ENCODE peak calls at places on chromosomes 16 and 17, in nine cellular contexts. W is anterior cingulate cortex; G is occipital lobe; A is Daoy; X is AG09319; K is activated T-cell treated with anti-CD3 and anti-CD28 coated beads, Interleukin-2, amount 50 U/mL, for 4 hours; H is GM19239; O is HTR-8/SVneo; N is ascending aorta. U is an unnamed sample.

GRCh38 chr17:61579382-61579781 is 11.6 kb downstream of the NACA2 start:
- DNase-seq in G (no peak), H (no peak), N (no peak), K (no peak), O (no peak), W (no peak), A (no peak), X (no peak), U (no peak)

GRCh38 chr17:14205992-14206461 is 30.6 kb downstream of the CDRT15 start:
- DNase-seq in N (peak; percentile 69), X (no peak), W (no peak), H (no peak), A (peak; percentile 90), G (no peak), K (peak; percentile 70), O (no peak), U (peak; percentile 96)

GRCh38 chr16:30829130-30830071 is 42.4 kb upstream of the ZNF629 start:
- DNase-seq in H (no peak), W (no peak), N (no peak), K (no peak), O (no peak), G (no peak), X (no peak), A (no peak), U (no peak)

GRCh38 chr17:68820476-68820824 is 134.7 kb downstream of the ABCA8 start:
- DNase-seq in W (no peak), H (no peak), G (no peak), A (no peak), K (no peak), N (no peak), X (no peak), O (no peak), U (no peak)

GRCh38 chr16:73219176-73219575 is 171.2 kb upstream of the ZFHX3 start:
- DNase-seq in X (no peak), W (no peak), K (no peak), A (no peak), N (no peak), H (no peak), O (no peak), G (no peak), U (no peak)

GRCh38 chr16:83456934-83457333 is 350.8 kb upstream of the HSBP1 start:
- DNase-seq in G (no peak), X (no peak), A (no peak), O (no peak), N (no peak), W (no peak), H (no peak), K (no peak), U (no peak)

GRCh38 chr16:67847064-67847861 is at the start of gene CENPT:
- DNase-seq in H (peak; percentile 69), K (peak; percentile 10), X (no peak), G (no peak), A (peak; percentile 69), N (peak; percentile 84), W (peak; percentile 65), O (peak; percentile 62), U (no peak)

GRCh38 chr17:82160081-82160480 is 52.6 kb downstream of the CCDC57 start:
- DNase-seq in G (no peak), K (no peak), X (no peak), O (no peak), H (no peak), N (no peak), A (no peak), W (no peak), U (no peak)

GRCh38 chr17:29565643-29566472 is 979 bp downstream of the ABHD15 start:
- DNase-seq in H (no peak), W (no peak), K (peak; percentile 48), N (no peak), G (no peak), A (no peak), O (peak; percentile 31), X (no peak), U (no peak)

GRCh38 chr17:19769946-19770652 is 22.0 kb upstream of the ALDH3A1 start:
- DNase-seq in H (no peak), G (no peak), N (no peak), A (peak; percentile 19), O (peak; percentile 80), W (no peak), X (peak; percentile 23), K (no peak), U (no peak)

GRCh38 chr16:87132361-87133014 is 184.7 kb downstream of the C16orf95 start:
- DNase-seq in W (no peak), N (peak; percentile 71), H (no peak), X (peak; percentile 35), K (no peak), A (no peak), O (no peak), G (peak; percentile 9), U (peak; percentile 33)

GRCh38 chr16:29926675-29927522 is 873 bp upstream of the KCTD13 start:
- DNase-seq in N (no peak), X (no peak), H (no peak), G (no peak), O (no peak), K (no peak), A (peak; percentile 44), W (peak; percentile 26), U (peak; percentile 64)

GRCh38 chr16:680967-681745 is 946 bp downstream of the STUB1 start:
- DNase-seq in W (no peak), N (no peak), X (no peak), G (no peak), K (no peak), A (peak; percentile 59), H (no peak), O (no peak), U (peak; percentile 53)

GRCh38 chr16:89924298-89924924 is 1.3 kb downstream of the TUBB3 start:
- DNase-seq in W (peak; percentile 41), G (no peak), N (no peak), O (no peak), A (peak; percentile 43), H (no peak), K (no peak), X (no peak), U (peak; percentile 85)

GRCh38 chr17:71313866-71314265 is 807.0 kb upstream of the SOX9 start:
- DNase-seq in X (no peak), N (no peak), K (no peak), W (no peak), A (no peak), G (no peak), O (no peak), H (no peak), U (no peak)

GRCh38 chr17:78394209-78394608 is 15.8 kb downstream of the PGS1 start:
- DNase-seq in K (no peak), X (no peak), G (no peak), O (no peak), W (no peak), H (no peak), A (no peak), N (no peak), U (no peak)

GRCh38 chr17:42078396-42079042 is 19.8 kb downstream of the ZNF385C start:
- DNase-seq in X (no peak), H (no peak), W (no peak), A (no peak), O (no peak), K (no peak), G (no peak), N (no peak), U (no peak)

GRCh38 chr17:4150106-4150505 is 7.1 kb downstream of the CYB5D2 start:
- DNase-seq in H (no peak), K (no peak), O (no peak), G (no peak), X (no peak), N (no peak), A (no peak), W (no peak), U (no peak)

U was measured in G401.